ENCODE peak calls at places on chromosomes 12 and 14, in seven cellular contexts. J is lower lobe of right lung, H is left ventricle myocardium inferior, I is neural progenitor cell, V is tibial nerve, D is IMR-90, C is endodermal cell. S is an unnamed sample. For H3K4me1, the result is how much of the 10 kb centered on the place peaks cover.

GRCh38 chr14:64705406-64706118 is 1.3 kb downstream of the PLEKHG3 start:
- DNase-seq in I (peak), D (no peak), J (no peak), V (no peak), H (no peak), C (peak), S (peak)

GRCh38 chr12:32944195-32944594 is 47.6 kb upstream of the PKP2 start:
- DNase-seq in D (no peak), C (no peak), H (no peak), V (no peak), J (no peak), I (no peak), S (no peak)

GRCh38 chr14:73269729-73270651 is 32.7 kb downstream of the PAPLN start:
- DNase-seq in V (no peak), J (peak), D (peak), I (peak), C (peak), H (peak), S (peak)

GRCh38 chr12:117685115-117685926 is 283.5 kb downstream of the KSR2 start:
- DNase-seq in I (peak), D (no peak), H (no peak), V (peak), J (no peak), C (peak), S (no peak)

GRCh38 chr14:91154851-91155625 is 41.2 kb downstream of the DGLUCY start:
- DNase-seq in I (no peak), C (no peak), V (no peak), H (no peak), J (no peak), D (peak), S (peak)

GRCh38 chr14:69013943-69014782 is 35.1 kb upstream of the ACTN1 start:
- DNase-seq in V (peak), I (peak), H (peak), C (peak), D (peak), J (peak), S (peak)

GRCh38 chr12:63955831-63956685 is 111.6 kb downstream of the SRGAP1 start:
- DNase-seq in D (peak), H (no peak), C (no peak), J (no peak), V (peak), I (no peak), S (no peak)

GRCh38 chr14:51604078-51604477 is 47.6 kb upstream of the FRMD6 start:
- DNase-seq in I (no peak), D (peak), J (no peak), V (no peak), C (no peak), H (no peak), S (no peak)

GRCh38 chr14:58907803-58908202 is 270.0 kb downstream of the DACT1 start:
- DNase-seq in C (no peak), I (no peak), V (no peak), J (no peak), H (no peak), D (peak), S (no peak)

GRCh38 chr14:76936483-76936882 is 92.0 kb downstream of the IRF2BPL start:
- DNase-seq in C (no peak), I (no peak), V (no peak), D (peak), J (no peak), H (no peak), S (no peak)

GRCh38 chr12:11814362-11814761 is 164.9 kb downstream of the ETV6 start:
- DNase-seq in C (no peak), I (no peak), D (peak), H (no peak), V (no peak), J (no peak), S (no peak)

GRCh38 chr12:124399622-124400021 is 104.7 kb downstream of the RFLNA start:
- DNase-seq in I (peak), D (no peak), V (no peak), H (no peak), J (no peak), C (peak), S (no peak)

GRCh38 chr12:6547566-6547965 is 8.3 kb downstream of the IFFO1 start:
- DNase-seq in C (no peak), I (no peak), D (no peak), J (no peak), V (no peak), H (no peak), S (no peak)
- H3K27ac ChIP-seq in C (no peak), I (no peak), D (peak), J (no peak), V (no peak), H (peak), S (peak)

GRCh38 chr14:66359500-66359899 is 126.7 kb upstream of the CCDC196 start:
- DNase-seq in J (no peak), H (no peak), C (no peak), V (no peak), I (peak), D (peak), S (peak)
- TF ChIP-seq CTCF in J (peak), H (peak), C (peak), V (peak), I (peak), D (peak), S (peak)

GRCh38 chr14:33946679-33947078 is 4.2 kb downstream of the EGLN3 start:
- DNase-seq in C (no peak), I (no peak), J (no peak), D (no peak), V (no peak), H (no peak), S (no peak)
- H3K4me1 ChIP-seq in C (under half), I (half or more), J (under half), D (under half), V (under half), H (half or more), S (under half)

GRCh38 chr12:24833513-24833912 is 115.4 kb downstream of the BCAT1 start:
- DNase-seq in V (no peak), I (no peak), D (no peak), C (no peak), J (no peak), H (no peak), S (no peak)

GRCh38 chr12:24840046-24840800 is 108.7 kb downstream of the BCAT1 start:
- DNase-seq in J (no peak), I (no peak), V (no peak), D (peak), C (no peak), H (no peak), S (no peak)

GRCh38 chr12:24835377-24835776 is 113.5 kb downstream of the BCAT1 start:
- DNase-seq in C (no peak), D (no peak), J (no peak), H (no peak), V (no peak), I (no peak), S (no peak)

GRCh38 chr12:24839268-24839791 is 109.6 kb downstream of the BCAT1 start:
- DNase-seq in D (no peak), H (no peak), V (no peak), J (no peak), C (no peak), I (no peak), S (no peak)

GRCh38 chr12:24838531-24838950 is 110.4 kb downstream of the BCAT1 start:
- DNase-seq in C (no peak), J (no peak), I (no peak), D (peak), H (no peak), V (peak), S (no peak)
- H3K27ac ChIP-seq in C (no peak), J (peak), I (no peak), D (no peak), H (peak), V (no peak), S (no peak)